ENCODE peak calls at places on chromosomes 7 and 10, in five cellular contexts. M is ovary, W is fibroblast of mammary gland, Q is vagina, S is OCI-LY7. X is an unnamed sample.
A peak's percentile ranks its signal among the peaks of the same experiment; 100 is the strongest.

GRCh38 chr10:21759232-21759631 is 225.2 kb downstream of the MLLT10 start:
- DNase-seq in M (no peak), W (no peak), Q (no peak), S (no peak), X (no peak)

GRCh38 chr7:126426652-126427051 is 826.1 kb downstream of the GRM8 start:
- DNase-seq in M (no peak), W (no peak), Q (no peak), S (no peak), X (no peak)

GRCh38 chr10:89382757-89383156 is 4.9 kb downstream of the IFIT1B start:
- DNase-seq in M (no peak), W (no peak), Q (no peak), S (no peak), X (no peak)

GRCh38 chr7:95730493-95731280 is 41.7 kb upstream of the DYNC1I1 start:
- DNase-seq in M (no peak), W (no peak), Q (no peak), S (no peak), X (no peak)

GRCh38 chr10:70169661-70170364 is 501 bp downstream of the SAR1A start:
- DNase-seq in M (no peak), W (no peak), Q (no peak), S (peak; percentile 37), X (no peak)

GRCh38 chr10:11330383-11331020 is 280.9 kb downstream of the USP6NL start:
- DNase-seq in M (no peak), W (peak; percentile 45), Q (no peak), S (no peak), X (peak; percentile 48)

GRCh38 chr7:136956232-136956631 is 87.8 kb downstream of the CHRM2 start:
- DNase-seq in M (no peak), W (peak; percentile 54), Q (no peak), S (no peak), X (peak; percentile 71)

GRCh38 chr10:31929986-31930675 is 1.5 kb upstream of the ARHGAP12 start:
- DNase-seq in M (no peak), W (peak; percentile 21), Q (no peak), S (peak; percentile 64), X (peak; percentile 59)

GRCh38 chr10:86592413-86592812 is 61.9 kb upstream of the OPN4 start:
- DNase-seq in M (no peak), W (no peak), Q (no peak), S (no peak), X (no peak)

GRCh38 chr10:47164126-47164799 is 135.7 kb upstream of the GDF10 start:
- DNase-seq in M (no peak), W (peak; percentile 34), Q (peak; percentile 70), S (no peak), X (peak; percentile 19)

GRCh38 chr10:12784646-12785045 is 216.9 kb downstream of the CCDC3 start:
- DNase-seq in M (no peak), W (no peak), Q (no peak), S (no peak), X (no peak)

GRCh38 chr7:33792041-33792440 is 113.3 kb upstream of the BMPER start:
- DNase-seq in M (no peak), W (no peak), Q (no peak), S (no peak), X (no peak)

GRCh38 chr7:113797420-113797995 is 121.3 kb downstream of the PPP1R3A start:
- DNase-seq in M (no peak), W (no peak), Q (no peak), S (no peak), X (peak; percentile 40)

GRCh38 chr7:157792954-157793353 is 456.1 kb downstream of the DNAJB6 start:
- DNase-seq in M (no peak), W (no peak), Q (no peak), S (no peak), X (no peak)

DNA sequence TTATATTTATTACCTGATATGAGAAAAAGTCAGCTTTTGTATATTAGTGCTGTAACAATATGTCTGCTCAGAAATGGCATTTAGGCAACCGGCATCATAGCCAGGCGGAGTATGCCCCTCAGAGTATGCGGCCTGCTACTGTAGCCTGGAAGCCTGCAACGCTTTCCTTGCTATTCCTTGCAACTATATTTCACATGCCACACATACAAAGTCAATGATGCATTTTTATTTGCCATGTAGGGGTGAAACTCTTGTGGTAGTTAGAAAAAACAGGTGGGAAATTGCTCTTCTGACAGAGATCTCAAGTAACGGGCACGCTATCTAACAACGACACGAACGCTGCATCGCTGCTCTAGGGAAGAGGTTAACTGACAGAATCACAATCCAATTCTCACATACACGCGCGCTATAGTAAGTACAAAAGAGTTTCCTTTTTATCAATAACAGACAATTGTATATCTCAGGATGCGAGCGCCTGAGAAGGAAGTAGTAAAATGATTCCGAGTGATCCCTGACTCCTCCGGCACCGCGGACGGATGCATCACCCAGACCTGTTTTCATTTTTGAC is 5.9 kb downstream of the EBF3 start:
- DNase-seq in M (no peak), W (no peak), Q (no peak), S (no peak), X (no peak)
- TF ChIP-seq CTCF in M (no peak), W (no peak), Q (no peak), S (no peak), X (no peak)

GRCh38 chr10:30862486-30862885 is 169.2 kb downstream of the ZNF438 start:
- DNase-seq in M (no peak), W (peak; percentile 92), Q (no peak), S (no peak), X (peak; percentile 68)
- H3K4me3 ChIP-seq in M (no peak overlapping the region), W (no peak overlapping the region), Q (no peak overlapping the region), S (no peak overlapping the region), X (no peak overlapping the region)

GRCh38 chr10:74063256-74063655 is 65.3 kb downstream of the VCL start:
- DNase-seq in M (no peak), W (peak; percentile 39), Q (no peak), S (no peak), X (peak; percentile 56)

GRCh38 chr10:74055383-74056065 is 57.6 kb downstream of the VCL start:
- DNase-seq in M (no peak), W (no peak), Q (no peak), S (no peak), X (no peak)

GRCh38 chr10:74056081-74056818 is 58.3 kb downstream of the VCL start:
- DNase-seq in M (no peak), W (peak; percentile 59), Q (no peak), S (no peak), X (peak; percentile 65)

GRCh38 chr10:74058071-74058470 is 60.2 kb downstream of the VCL start:
- DNase-seq in M (no peak), W (no peak), Q (no peak), S (peak; percentile 29), X (no peak)

DNA sequence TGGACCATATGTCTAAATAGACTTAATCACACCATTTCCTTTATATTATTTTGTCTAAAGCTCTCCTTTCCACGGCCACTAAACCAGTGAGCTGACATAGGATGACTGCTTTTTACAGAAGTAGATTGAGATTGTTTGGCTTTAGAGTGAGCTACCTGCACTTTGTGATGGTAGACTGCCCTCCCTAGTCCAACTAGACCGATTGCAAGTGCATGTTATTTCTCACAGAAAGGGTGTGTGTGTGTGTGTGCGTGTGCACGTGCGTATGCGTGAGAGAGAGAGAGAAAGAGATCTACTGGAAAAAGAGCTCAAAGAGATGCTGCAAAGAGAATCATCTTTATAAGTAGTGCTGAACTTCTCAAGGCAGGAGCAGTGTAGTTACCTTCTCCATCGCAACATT is 60.7 kb downstream of the VCL start:
- DNase-seq in M (no peak), W (no peak), Q (no peak), S (peak; percentile 73), X (peak; percentile 38)
- TF ChIP-seq CTCF in M (no peak), W (no peak), Q (no peak), S (peak; percentile 73), X (no peak)

GRCh38 chr7:100496509-100496908 is 12.8 kb downstream of the NYAP1 start:
- DNase-seq in M (no peak), W (no peak), Q (no peak), S (no peak), X (no peak)

GRCh38 chr7:100492738-100493475 is 9.2 kb downstream of the NYAP1 start:
- DNase-seq in M (no peak), W (no peak), Q (no peak), S (no peak), X (no peak)

GRCh38 chr7:100491192-100491578 is 7.5 kb downstream of the NYAP1 start:
- DNase-seq in M (no peak), W (no peak), Q (no peak), S (no peak), X (no peak)

GRCh38 chr7:100490483-100491191 is 6.9 kb downstream of the NYAP1 start:
- DNase-seq in M (no peak), W (no peak), Q (no peak), S (no peak), X (no peak)

DNA sequence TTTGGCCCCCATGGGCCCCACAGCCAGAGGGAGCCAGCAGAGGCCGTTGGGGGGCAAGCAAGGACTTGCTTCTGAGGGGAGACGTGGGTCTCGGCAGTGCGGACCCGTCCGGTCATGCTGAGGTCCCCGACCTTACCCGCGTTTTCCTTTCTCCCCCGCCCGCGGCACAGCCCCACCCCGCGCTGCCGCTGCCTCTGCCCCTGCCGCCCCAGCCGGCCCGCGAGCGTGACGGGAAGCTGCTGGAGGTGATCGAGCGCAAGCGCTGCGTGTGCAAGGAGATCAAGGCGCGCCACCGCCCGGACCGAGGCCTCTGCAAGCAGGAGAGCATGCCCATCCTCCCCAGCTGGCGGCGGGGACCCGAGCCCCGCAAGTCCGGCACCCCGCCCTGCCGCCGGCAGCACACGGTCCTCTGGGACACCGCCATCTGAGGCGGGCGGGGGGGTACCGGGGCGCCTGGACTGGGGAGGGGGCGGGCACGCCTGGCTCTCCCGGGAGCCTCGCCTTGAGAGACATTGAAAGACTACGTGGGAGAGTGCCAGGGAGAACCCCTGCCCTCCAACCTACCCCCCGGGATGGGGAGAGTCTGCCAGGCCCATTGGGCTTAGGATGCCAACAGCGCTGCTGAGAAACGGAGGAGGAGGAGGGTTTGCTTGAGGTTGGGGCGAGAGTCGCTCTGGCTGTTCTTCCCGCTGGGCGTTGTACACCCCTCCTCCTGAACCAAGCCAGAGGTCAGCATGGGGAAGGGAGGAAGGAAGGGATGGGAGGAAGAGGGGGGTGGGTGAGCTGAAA is 9.9 kb downstream of the NYAP1 start:
- DNase-seq in M (peak; percentile 55), W (no peak), Q (no peak), S (peak; percentile 49), X (no peak)
- H3K4me3 ChIP-seq in M (peak overlapping the region; percentile 32), W (no peak overlapping the region), Q (peak overlapping the region; percentile 43), S (no peak overlapping the region), X (no peak overlapping the region)

DNA sequence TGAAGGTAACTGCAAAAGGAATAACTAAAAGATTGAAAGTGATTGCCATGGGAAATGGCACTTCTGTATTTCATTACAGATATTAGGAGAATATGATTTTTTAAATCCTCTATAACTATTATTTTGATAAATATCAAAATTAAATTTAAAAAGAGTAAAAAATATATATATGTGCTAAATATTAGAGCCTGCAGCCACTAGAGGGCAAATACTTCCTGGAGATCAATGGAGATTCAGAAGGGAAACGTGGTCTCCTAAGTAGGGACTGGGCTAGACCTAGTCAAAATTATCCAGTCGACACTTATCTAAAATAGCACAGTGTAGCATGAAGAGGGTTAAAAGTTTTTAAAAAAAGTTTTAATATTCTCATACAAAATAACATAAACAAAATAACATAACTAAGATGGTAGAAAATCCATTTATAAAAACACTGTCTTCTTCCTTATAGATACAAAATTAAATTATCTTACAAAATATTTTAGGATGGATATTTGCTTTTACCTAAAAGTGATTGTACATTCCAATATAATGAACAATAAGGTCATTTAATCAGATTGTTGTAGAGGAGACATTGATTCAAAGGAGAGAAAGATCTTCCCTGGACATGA is 434.3 kb downstream of the MDFIC start:
- DNase-seq in M (no peak), W (peak; percentile 44), Q (no peak), S (peak; percentile 6), X (peak; percentile 80)
- TF ChIP-seq CTCF in M (no peak), W (peak; percentile 57), Q (no peak), S (peak; percentile 64), X (peak; percentile 35)